ENCODE peak calls at places on chromosomes 4 and X, in nine cellular contexts. G is psoas muscle; J is adrenal gland; W is heart right ventricle; U is aorta; N is mammary epithelial cell; K is tibial nerve; F is upper lobe of right lung; R is CD4-positive, alpha-beta T cell. B is an unnamed sample. For H3K27me3, the result is how much of the 10 kb centered on the place peaks cover.

GRCh38 chrX:124502599-124502998 is 156.2 kb downstream of the SH2D1A start:
- DNase-seq in G (no peak), J (no peak), W (no peak), U (no peak), N (no peak), K (no peak), F (no peak), R (no peak), B (no peak)

GRCh38 chr4:56646341-56646740 is 34.8 kb downstream of the HOPX start:
- DNase-seq in G (no peak), J (no peak), W (no peak), U (no peak), N (no peak), K (no peak), F (no peak), R (no peak), B (no peak)

GRCh38 chr4:106707776-106708603 is 328.1 kb downstream of the DKK2 start:
- DNase-seq in G (no peak), J (no peak), W (no peak), U (no peak), N (peak), K (no peak), F (no peak), R (no peak), B (peak)

GRCh38 chrX:10197597-10198210 is 40.9 kb downstream of the CLCN4 start:
- DNase-seq in G (no peak), J (no peak), W (no peak), U (no peak), N (no peak), K (no peak), F (no peak), R (no peak), B (no peak)

GRCh38 chr4:185874516-185875230 is 62.7 kb upstream of the SORBS2 start:
- DNase-seq in G (no peak), J (no peak), W (no peak), U (no peak), N (peak), K (no peak), F (no peak), R (no peak), B (peak)

GRCh38 chr4:145937021-145937861 is 1.4 kb downstream of the ZNF827 start:
- DNase-seq in G (peak), J (peak), W (peak), U (peak), N (peak), K (peak), F (peak), R (peak), B (peak)

GRCh38 chrX:74179499-74179898 is 124.5 kb upstream of the ZCCHC13 start:
- DNase-seq in G (no peak), J (no peak), W (no peak), U (no peak), N (no peak), K (no peak), F (no peak), R (no peak), B (no peak)

GRCh38 chr4:58807843-58808605 is 1697.8 kb upstream of the IGFBP7 start:
- DNase-seq in G (no peak), J (no peak), W (no peak), U (no peak), N (no peak), K (no peak), F (no peak), R (no peak), B (no peak)

GRCh38 chr4:81426770-81427604 is 44.7 kb downstream of the RASGEF1B start:
- DNase-seq in G (no peak), J (no peak), W (no peak), U (no peak), N (peak), K (no peak), F (no peak), R (no peak), B (no peak)

GRCh38 chr4:36290641-36291040 is 9.2 kb downstream of the DTHD1 start:
- DNase-seq in G (no peak), J (no peak), W (no peak), U (no peak), N (no peak), K (no peak), F (no peak), R (no peak), B (no peak)

GRCh38 chrX:110944793-110945466 is 149.3 kb upstream of the CHRDL1 start:
- DNase-seq in G (no peak), J (no peak), W (no peak), U (no peak), N (peak), K (no peak), F (no peak), R (no peak), B (no peak)
- H3K27me3 ChIP-seq in G (under half), J (under half), W (under half), U (under half), N (under half), K (under half), F (under half), R (under half), B (under half)

GRCh38 chrX:153865685-153866084 is 20.3 kb downstream of the L1CAM start:
- DNase-seq in G (no peak), J (no peak), W (no peak), U (no peak), N (no peak), K (no peak), F (no peak), R (no peak), B (no peak)
- H3K27me3 ChIP-seq in G (under half), J (under half), W (under half), U (under half), N (under half), K (under half), F (under half), R (under half), B (under half)

DNA sequence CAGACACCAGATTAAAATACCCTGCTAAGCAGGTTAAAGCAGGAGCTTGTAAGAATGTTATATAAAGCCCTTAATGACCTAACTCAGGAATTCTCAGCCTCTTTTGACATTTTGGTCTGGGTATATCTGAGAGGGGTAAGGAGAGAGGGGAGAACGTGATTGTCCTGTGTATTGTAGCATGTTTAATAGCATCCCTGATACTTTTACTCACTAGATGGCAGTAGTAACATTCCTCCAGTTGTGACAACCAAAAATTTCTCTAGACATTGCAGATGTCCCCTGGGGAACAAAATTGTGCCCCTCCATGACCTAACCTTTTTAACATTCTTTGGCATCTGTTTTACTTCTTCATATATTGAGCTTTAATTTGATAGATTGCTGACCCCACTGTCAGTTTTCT is 17.9 kb downstream of the SMARCA5 start:
- DNase-seq in G (no peak), J (no peak), W (no peak), U (no peak), N (no peak), K (no peak), F (no peak), R (no peak), B (no peak)
- H3K27me3 ChIP-seq in G (under half), J (under half), W (under half), U (under half), N (under half), K (under half), F (under half), R (under half), B (under half)

DNA sequence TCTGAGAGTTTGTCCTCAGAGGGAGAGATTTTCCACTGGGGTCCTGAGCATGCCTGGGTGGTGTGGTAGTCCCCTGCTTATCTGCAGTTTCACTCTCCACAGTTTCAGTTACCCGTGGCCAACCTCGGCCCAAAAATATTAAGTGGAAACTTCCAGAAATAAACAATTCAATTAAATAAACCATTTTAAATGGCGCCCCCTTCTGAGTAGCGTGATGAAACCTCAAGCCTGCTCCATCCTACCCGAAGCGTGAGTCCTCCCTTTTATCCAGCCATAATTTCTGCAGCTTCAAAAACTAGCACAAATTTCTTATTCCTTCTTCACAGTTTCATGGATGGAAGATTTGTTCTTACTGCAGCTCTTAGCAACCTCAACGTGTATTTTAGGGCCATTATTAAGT is 26.7 kb downstream of the PNMA6E start:
- DNase-seq in G (no peak), J (no peak), W (no peak), U (no peak), N (no peak), K (no peak), F (no peak), R (no peak), B (no peak)
- H3K27me3 ChIP-seq in G (under half), J (under half), W (under half), U (under half), N (under half), K (under half), F (under half), R (under half), B (under half)

GRCh38 chrX:38285649-38286048 is 41.7 kb downstream of the RPGR start:
- DNase-seq in G (no peak), J (no peak), W (no peak), U (no peak), N (no peak), K (no peak), F (no peak), R (no peak), B (no peak)
- H3K27me3 ChIP-seq in G (under half), J (under half), W (under half), U (under half), N (under half), K (under half), F (under half), R (under half), B (under half)

DNA sequence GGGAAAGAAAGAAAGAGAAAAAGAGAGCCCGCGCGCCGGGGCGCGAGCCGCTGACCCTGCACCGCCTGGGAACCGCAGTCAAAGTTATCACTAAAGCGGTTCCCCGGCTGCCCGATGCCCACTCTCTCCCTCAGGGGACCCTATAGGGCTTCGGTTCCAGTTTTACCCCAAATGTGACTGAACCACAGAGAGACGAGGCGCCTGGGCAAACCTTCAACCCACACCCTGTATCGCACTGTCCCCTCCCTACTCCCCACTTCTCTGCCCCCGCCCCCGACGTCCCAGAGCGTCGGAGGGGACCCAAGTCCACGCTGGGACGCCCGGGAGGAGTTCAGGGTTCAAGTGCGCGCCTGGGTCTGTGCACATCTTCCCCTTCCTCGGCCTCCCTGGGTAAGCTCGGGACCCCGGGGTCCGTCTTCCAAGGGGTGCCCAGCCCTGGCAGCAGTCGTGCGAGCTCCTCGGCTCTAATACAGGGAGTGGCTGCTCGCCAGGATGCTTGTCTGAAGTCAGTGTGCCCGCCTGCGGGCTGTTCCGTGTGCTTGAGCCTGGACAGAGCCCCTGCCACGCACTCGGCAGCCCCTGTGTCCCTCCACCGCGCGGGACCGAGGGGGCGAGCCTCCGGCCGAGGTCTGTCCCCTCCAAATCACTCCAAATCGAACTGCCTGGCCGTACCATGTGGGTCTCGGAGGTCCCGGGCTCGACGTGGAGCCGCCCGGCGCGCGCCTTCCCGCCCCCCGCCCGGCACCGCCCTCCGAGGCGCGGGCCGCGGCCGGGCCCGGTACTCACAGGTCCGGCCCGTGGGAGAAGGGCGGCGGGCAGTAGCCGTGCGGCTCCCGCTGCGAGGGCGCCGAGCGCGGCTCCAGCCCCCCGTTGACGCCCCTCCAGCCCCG is 935 bp downstream of the TRPC3 start:
- DNase-seq in G (peak), J (no peak), W (peak), U (peak), N (no peak), K (peak), F (peak), R (no peak), B (peak)
- H3K27me3 ChIP-seq in G (under half), J (under half), W (under half), U (under half), N (under half), K (under half), F (under half), R (under half), B (under half)

B was measured in MG63.